ENCODE peak calls at places on chromosomes 7 and 10, in nine cellular contexts. U is heart left ventricle, O is psoas muscle, Q is left lobe of liver, A is KBM-7, X is iris pigment epithelial cell, P is brain microvascular endothelial cell, I is HCEC 1CT, T is astrocyte of the spinal cord. H is an unnamed sample.

GRCh38 chr10:47058961-47059391 is 147.7 kb downstream of the PTPN20 start:
- DNase-seq in U (peak), I (no peak), T (no peak), P (no peak), Q (no peak), X (no peak), A (no peak), O (no peak), H (peak)

GRCh38 chr10:124565565-124566221 is 104.1 kb downstream of the LHPP start:
- DNase-seq in O (peak), U (no peak), T (no peak), I (no peak), Q (no peak), A (peak), X (peak), P (no peak), H (no peak)

GRCh38 chr10:89215511-89215910 is 8.4 kb upstream of the CH25H start:
- DNase-seq in Q (no peak), U (no peak), T (no peak), A (no peak), P (no peak), X (no peak), O (no peak), I (no peak), H (peak)

GRCh38 chr10:60703266-60704041 is 74.8 kb upstream of the CDK1 start:
- DNase-seq in X (no peak), A (no peak), I (no peak), U (no peak), P (no peak), O (no peak), T (no peak), Q (no peak), H (no peak)

GRCh38 chr7:95321720-95322119 is 2.6 kb downstream of the PON1 start:
- DNase-seq in X (no peak), T (no peak), O (no peak), Q (no peak), I (no peak), U (no peak), A (no peak), P (no peak), H (no peak)

GRCh38 chr10:110834622-110835219 is 37.0 kb upstream of the PDCD4 start:
- DNase-seq in I (no peak), A (peak), O (no peak), T (peak), Q (no peak), X (peak), U (no peak), P (no peak), H (no peak)

GRCh38 chr7:17298840-17299476 is 506 bp downstream of the AHR start:
- DNase-seq in P (no peak), I (peak), T (peak), O (peak), Q (peak), X (no peak), U (peak), A (peak), H (peak)

GRCh38 chr10:75246506-75246905 is 10.7 kb upstream of the COMTD1 start:
- DNase-seq in O (no peak), P (no peak), Q (no peak), I (no peak), U (no peak), A (no peak), T (no peak), X (no peak), H (no peak)

GRCh38 chr7:108001759-108002725 is 919 bp downstream of the LAMB1 start:
- DNase-seq in P (no peak), Q (no peak), U (peak), A (peak), O (no peak), X (peak), I (peak), T (peak), H (peak)

GRCh38 chr7:73851410-73852338 is 9.3 kb upstream of the TMEM270 start:
- DNase-seq in I (peak), P (peak), U (no peak), Q (no peak), X (peak), T (peak), A (peak), O (no peak), H (peak)

GRCh38 chr10:121306159-121306673 is 292.0 kb downstream of the FGFR2 start:
- DNase-seq in A (no peak), P (no peak), O (no peak), X (no peak), T (no peak), U (no peak), Q (no peak), I (no peak), H (no peak)

GRCh38 chr10:50421026-50421719 is 169.9 kb upstream of the ASAH2 start:
- DNase-seq in Q (no peak), U (no peak), P (peak), X (peak), A (peak), O (no peak), I (peak), T (no peak), H (peak)

H was measured in AG20443.